ENCODE peak calls at places on chromosome 20, in nine cellular contexts. N is progenitor cell of endocrine pancreas, W is WTC11, I is fibroblast of lung, G is IMR-90, O is neural progenitor cell, L is right lobe of liver, H is neural crest cell, P is kidney. S is an unnamed sample.

GRCh38 chr20:38883981-38884733 is 42.1 kb upstream of the FAM83D start:
- DNase-seq in H (no peak), P (no peak), N (no peak), O (no peak), L (no peak), G (no peak), W (no peak), I (no peak), S (no peak)

GRCh38 chr20:6533828-6534388 is 233.6 kb upstream of the BMP2 start:
- DNase-seq in L (no peak), O (peak), W (no peak), P (peak), N (no peak), G (peak), H (no peak), I (peak), S (no peak)

GRCh38 chr20:48404598-48404997 is 423.2 kb downstream of the PREX1 start:
- DNase-seq in W (no peak), L (no peak), N (no peak), I (no peak), G (no peak), O (no peak), H (no peak), P (no peak), S (no peak)

GRCh38 chr20:35515949-35516645 is 13.4 kb downstream of the C20orf173 start:
- DNase-seq in G (peak), N (no peak), I (peak), O (no peak), W (no peak), H (no peak), L (peak), P (no peak), S (peak)

GRCh38 chr20:4875578-4876067 is 125.7 kb downstream of the SLC23A2 start:
- DNase-seq in I (no peak), N (no peak), L (no peak), H (no peak), O (no peak), P (peak), W (no peak), G (no peak), S (no peak)

GRCh38 chr20:7723284-7723683 is 217.0 kb downstream of the HAO1 start:
- DNase-seq in I (peak), H (no peak), W (no peak), L (no peak), P (no peak), G (no peak), N (no peak), O (no peak), S (no peak)

GRCh38 chr20:51624157-51624731 is 81.7 kb upstream of the NFATC2 start:
- DNase-seq in G (peak), N (peak), I (peak), L (peak), O (peak), W (peak), P (no peak), H (peak), S (peak)

GRCh38 chr20:54774423-54774822 is 299.0 kb downstream of the DOK5 start:
- DNase-seq in L (no peak), I (no peak), W (no peak), O (no peak), P (no peak), N (no peak), H (no peak), G (no peak), S (no peak)

GRCh38 chr20:19644085-19644484 is 114.0 kb upstream of the RIN2 start:
- DNase-seq in I (no peak), P (no peak), G (no peak), N (no peak), L (no peak), O (no peak), W (no peak), H (no peak), S (no peak)

GRCh38 chr20:49278817-49279676 is 1.2 kb upstream of the ZNFX1 start:
- DNase-seq in L (peak), P (no peak), H (no peak), I (no peak), G (no peak), N (no peak), O (peak), W (no peak), S (no peak)

GRCh38 chr20:58623579-58624473 is 27.3 kb upstream of the STX16 start:
- DNase-seq in P (peak), H (peak), L (no peak), W (no peak), O (no peak), I (peak), N (no peak), G (peak), S (peak)

GRCh38 chr20:44754554-44754953 is 8.9 kb downstream of the KCNK15 start:
- DNase-seq in O (no peak), L (no peak), I (no peak), N (no peak), H (no peak), G (no peak), P (no peak), W (no peak), S (no peak)

DNA sequence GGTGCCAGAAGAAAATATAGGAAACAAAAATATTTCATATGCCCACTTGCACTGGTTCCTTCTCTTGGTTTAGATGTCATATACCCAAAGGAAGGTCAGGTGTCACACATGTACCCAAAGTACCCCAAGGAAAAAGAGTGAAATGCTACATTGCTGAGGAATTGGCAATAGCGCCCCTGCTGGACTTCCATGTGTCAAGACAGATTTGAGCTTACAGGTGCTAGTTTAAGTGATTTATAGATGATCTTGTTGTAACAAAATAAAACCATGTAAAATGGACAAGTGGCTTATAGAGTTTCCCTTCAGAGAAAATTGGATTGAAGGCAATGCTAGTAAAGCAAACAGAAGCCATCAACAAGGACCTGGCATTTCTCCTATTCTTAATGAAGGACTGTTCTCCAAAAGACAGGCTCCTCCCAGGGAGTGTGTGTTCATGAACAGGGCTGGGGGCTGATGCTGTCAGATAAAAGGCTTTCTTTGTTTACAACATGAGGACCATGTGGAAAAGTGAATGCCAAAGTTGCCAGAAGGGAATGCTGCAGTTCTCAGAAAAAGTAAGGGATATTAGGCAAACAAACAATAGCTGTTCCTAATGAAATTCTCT is 64.3 kb upstream of the PAK5 start:
- DNase-seq in P (no peak), O (peak), I (no peak), W (peak), L (no peak), N (no peak), G (no peak), H (peak), S (no peak)
- TF ChIP-seq CTCF in P (no peak), O (peak), I (peak), W (peak), L (peak), N (peak), G (peak), H (peak), S (no peak)

DNA sequence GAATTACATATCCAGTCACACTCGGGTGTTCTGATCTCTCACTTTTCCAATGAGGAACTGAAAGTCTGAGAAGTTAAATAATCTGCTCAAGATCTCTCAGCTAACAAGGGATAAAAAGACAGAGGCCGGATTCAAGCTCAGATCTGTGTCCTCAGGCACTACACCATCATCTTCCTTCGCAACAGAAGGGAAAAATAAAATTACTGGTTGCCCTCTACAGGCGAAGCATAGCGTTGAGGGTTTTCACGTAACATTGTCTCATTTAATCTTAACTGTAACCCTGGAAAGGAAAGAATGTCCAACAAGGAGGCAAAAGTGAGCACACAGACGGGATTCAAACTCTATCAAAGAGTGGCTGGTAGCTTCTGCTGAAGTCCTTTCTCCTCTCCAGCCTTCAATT is 67.8 kb upstream of the ANKEF1 start:
- DNase-seq in L (no peak), N (no peak), H (no peak), P (no peak), I (no peak), W (no peak), G (no peak), O (peak), S (no peak)
- TF ChIP-seq CTCF in L (peak), N (peak), H (peak), P (no peak), I (peak), W (no peak), G (peak), O (peak), S (peak)

GRCh38 chr20:46539113-46539512 is 11.3 kb downstream of the OCSTAMP start:
- DNase-seq in G (no peak), H (no peak), W (no peak), O (no peak), L (no peak), I (no peak), N (no peak), P (no peak), S (no peak)
- TF ChIP-seq CTCF in G (no peak), H (peak), W (peak), O (peak), L (no peak), I (no peak), N (peak), P (no peak), S (peak)

GRCh38 chr20:32823737-32824588 is 4.2 kb downstream of the MAPRE1 start:
- DNase-seq in N (no peak), O (no peak), W (no peak), P (no peak), H (no peak), L (no peak), I (peak), G (peak), S (no peak)

GRCh38 chr20:32829291-32830005 is 9.7 kb downstream of the MAPRE1 start:
- DNase-seq in O (no peak), H (no peak), I (peak), L (no peak), W (no peak), P (no peak), G (peak), N (no peak), S (no peak)

GRCh38 chr20:32830437-32830836 is 10.7 kb downstream of the MAPRE1 start:
- DNase-seq in O (no peak), I (peak), N (no peak), G (peak), W (no peak), L (no peak), P (no peak), H (no peak), S (no peak)

GRCh38 chr20:32831982-32832381 is 12.2 kb downstream of the MAPRE1 start:
- DNase-seq in P (no peak), G (no peak), O (no peak), W (no peak), I (no peak), L (no peak), N (no peak), H (no peak), S (no peak)

DNA sequence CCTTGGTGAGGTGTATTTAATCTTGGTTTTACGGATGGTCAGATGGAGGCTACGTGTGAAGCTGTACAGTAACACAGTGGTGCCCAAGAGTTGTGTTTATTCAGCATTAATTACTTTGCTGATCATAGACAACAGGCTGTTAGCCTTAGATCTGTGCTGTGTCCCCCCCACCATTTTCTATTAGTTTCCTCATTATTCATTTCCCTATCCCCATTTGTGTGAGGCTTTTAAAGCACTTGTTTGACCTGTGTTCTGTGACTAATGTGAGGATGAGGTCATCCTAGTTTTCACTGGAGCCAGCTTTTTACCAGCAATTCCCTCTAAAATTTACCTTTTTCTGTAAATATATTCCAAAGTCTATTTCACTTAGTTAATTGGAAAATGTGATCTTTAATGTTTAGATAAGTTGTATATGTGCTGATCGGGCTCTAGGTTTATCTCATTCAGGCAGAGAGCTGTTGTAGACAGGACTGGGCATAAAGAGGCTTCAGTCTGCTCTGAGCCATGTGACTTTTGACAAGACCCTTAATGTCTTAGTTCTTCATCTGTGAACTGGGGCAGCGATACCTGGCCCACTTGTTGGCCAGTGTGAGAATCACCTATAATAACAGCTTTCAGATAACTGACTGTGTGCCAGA is 8.4 kb downstream of the MAPRE1 start:
- DNase-seq in H (no peak), P (no peak), O (no peak), I (peak), N (no peak), L (no peak), G (peak), W (no peak), S (no peak)
- TF ChIP-seq CTCF in H (no peak), P (no peak), O (no peak), I (no peak), N (no peak), L (no peak), G (no peak), W (no peak), S (no peak)

GRCh38 chr20:64049060-64049886 is at the start of gene SOX18:
- DNase-seq in I (peak), W (peak), N (no peak), L (no peak), H (no peak), P (peak), O (peak), G (peak), S (peak)
- TF ChIP-seq CTCF in I (no peak), W (no peak), N (no peak), L (no peak), H (no peak), P (no peak), O (no peak), G (peak), S (no peak)

GRCh38 chr20:29314294-29314693 is 1943.2 kb upstream of the DEFB115 start:
- DNase-seq in O (no peak), N (no peak), P (no peak), W (no peak), H (no peak), I (no peak), G (no peak), L (no peak), S (no peak)

GRCh38 chr20:29318871-29319461 is 1938.5 kb upstream of the DEFB115 start:
- DNase-seq in O (no peak), I (no peak), P (no peak), N (no peak), H (no peak), W (no peak), L (no peak), G (no peak), S (no peak)

DNA sequence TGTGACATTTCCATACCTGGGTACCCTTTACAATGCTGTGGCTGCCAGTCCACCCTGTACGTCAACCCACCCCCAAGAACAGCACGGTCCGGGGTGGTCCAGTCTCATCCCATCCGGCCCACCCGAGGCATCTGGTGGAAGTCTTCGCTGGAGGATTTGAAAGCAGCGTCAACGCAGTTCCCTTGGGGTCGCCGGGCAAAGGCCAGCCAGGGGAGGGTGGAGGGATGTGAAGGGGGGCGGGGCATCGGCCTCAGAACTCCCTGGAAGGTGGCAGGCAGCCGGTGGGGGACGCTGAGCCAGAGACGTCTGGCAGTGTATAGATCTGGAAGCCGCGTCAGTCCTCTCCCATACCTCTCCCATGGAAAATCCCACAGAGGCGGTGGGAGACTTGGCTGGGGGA is 1944.0 kb upstream of the DEFB115 start:
- DNase-seq in W (no peak), P (no peak), H (no peak), N (no peak), I (no peak), G (no peak), O (no peak), L (no peak), S (no peak)
- TF ChIP-seq CTCF in W (no peak), P (no peak), H (no peak), N (no peak), I (no peak), G (no peak), O (no peak), L (no peak), S (no peak)

GRCh38 chr20:62387993-62388635 is 1.2 kb downstream of the RPS21 start:
- DNase-seq in P (no peak), I (no peak), O (no peak), G (no peak), L (no peak), N (no peak), H (no peak), W (no peak), S (no peak)

GRCh38 chr20:62387219-62387913 is 463 bp downstream of the RPS21 start:
- DNase-seq in I (no peak), G (no peak), P (no peak), O (no peak), W (no peak), H (no peak), N (no peak), L (no peak), S (no peak)

GRCh38 chr20:62389601-62390087 is 2.7 kb downstream of the RPS21 start:
- DNase-seq in I (no peak), W (no peak), N (no peak), H (no peak), P (no peak), G (no peak), O (no peak), L (no peak), S (no peak)

GRCh38 chr20:62390306-62391164 is 3.6 kb downstream of the RPS21 start:
- DNase-seq in L (no peak), I (no peak), P (no peak), G (no peak), N (no peak), H (no peak), W (no peak), O (no peak), S (no peak)

GRCh38 chr20:62388839-62389600 is 2.1 kb downstream of the RPS21 start:
- DNase-seq in O (no peak), H (no peak), G (no peak), P (no peak), N (no peak), I (no peak), W (no peak), L (no peak), S (no peak)
- TF ChIP-seq CTCF in O (no peak), H (peak), G (peak), P (no peak), N (peak), I (no peak), W (no peak), L (no peak), S (no peak)

GRCh38 chr20:37363221-37364012 is 17.5 kb downstream of the SRC start:
- DNase-seq in I (no peak), O (no peak), H (no peak), W (peak), G (no peak), L (peak), N (no peak), P (no peak), S (no peak)
- TF ChIP-seq CTCF in I (no peak), O (no peak), H (no peak), W (no peak), G (no peak), L (no peak), N (no peak), P (no peak), S (no peak)

GRCh38 chr20:905999-906520 is 10.1 kb downstream of the ANGPT4 start:
- DNase-seq in O (no peak), I (no peak), W (no peak), G (no peak), L (peak), N (no peak), H (no peak), P (no peak), S (no peak)
- TF ChIP-seq CTCF in O (no peak), I (no peak), W (no peak), G (no peak), L (no peak), N (no peak), H (no peak), P (no peak), S (no peak)

GRCh38 chr20:22385602-22386299 is 198.6 kb downstream of the FOXA2 start:
- DNase-seq in P (no peak), N (no peak), L (no peak), W (no peak), O (peak), I (no peak), H (no peak), G (no peak), S (peak)
- TF ChIP-seq CTCF in P (no peak), N (peak), L (peak), W (no peak), O (peak), I (no peak), H (no peak), G (no peak), S (no peak)